ENCODE peak calls at places on chromosomes 1 and 21, in eight cellular contexts. K is A549, H is HepG2, C is SK-N-SH, W is GM23338, F is K562, A is HCT116, R is GM12878. N is an unnamed sample. For H3K4me1, the result is how much of the 10 kb centered on the place peaks cover.

GRCh38 chr1:36157115-36157903 is 1.3 kb downstream of the MAP7D1 start:
- DNase-seq in K (no peak), H (no peak), C (peak), W (peak), F (peak), A (no peak), R (no peak), N (no peak)

GRCh38 chr1:111841746-111842145 is 86.0 kb downstream of the DDX20 start:
- DNase-seq in K (no peak), H (no peak), C (no peak), W (no peak), F (no peak), A (no peak), R (no peak), N (no peak)

GRCh38 chr1:9101510-9102146 is 27.3 kb downstream of the GPR157 start:
- DNase-seq in K (peak), H (peak), C (peak), W (peak), F (peak), A (peak), R (no peak), N (no peak)

GRCh38 chr1:207863893-207864535 is 46.9 kb downstream of the CD34 start:
- DNase-seq in K (no peak), H (no peak), C (no peak), W (no peak), F (no peak), A (no peak), R (peak), N (no peak)

GRCh38 chr1:242824435-242824834 is 299.9 kb upstream of the PLD5 start:
- DNase-seq in K (no peak), H (no peak), C (no peak), W (no peak), F (no peak), A (no peak), R (no peak), N (no peak)

GRCh38 chr1:169526120-169526832 is 40.5 kb upstream of the SLC19A2 start:
- DNase-seq in K (no peak), H (no peak), C (no peak), W (no peak), F (no peak), A (no peak), R (no peak), N (no peak)

GRCh38 chr1:9992910-9993309 is 4.1 kb upstream of the RBP7 start:
- DNase-seq in K (no peak), H (no peak), C (no peak), W (no peak), F (no peak), A (no peak), R (no peak), N (no peak)

GRCh38 chr1:184929711-184930202 is 44.6 kb downstream of the NIBAN1 start:
- DNase-seq in K (no peak), H (no peak), C (no peak), W (no peak), F (peak), A (no peak), R (no peak), N (no peak)

GRCh38 chr1:61081637-61082335 is 575 bp upstream of the NFIA start:
- DNase-seq in K (peak), H (peak), C (peak), W (peak), F (peak), A (no peak), R (no peak), N (no peak)

GRCh38 chr1:168481586-168481985 is 62.2 kb downstream of the XCL2 start:
- DNase-seq in K (no peak), H (no peak), C (no peak), W (no peak), F (no peak), A (no peak), R (no peak), N (no peak)
- H3K4me1 ChIP-seq in K (under half), H (half or more), C (under half), W (under half), F (under half), A (under half), R (under half), N (under half)

DNA sequence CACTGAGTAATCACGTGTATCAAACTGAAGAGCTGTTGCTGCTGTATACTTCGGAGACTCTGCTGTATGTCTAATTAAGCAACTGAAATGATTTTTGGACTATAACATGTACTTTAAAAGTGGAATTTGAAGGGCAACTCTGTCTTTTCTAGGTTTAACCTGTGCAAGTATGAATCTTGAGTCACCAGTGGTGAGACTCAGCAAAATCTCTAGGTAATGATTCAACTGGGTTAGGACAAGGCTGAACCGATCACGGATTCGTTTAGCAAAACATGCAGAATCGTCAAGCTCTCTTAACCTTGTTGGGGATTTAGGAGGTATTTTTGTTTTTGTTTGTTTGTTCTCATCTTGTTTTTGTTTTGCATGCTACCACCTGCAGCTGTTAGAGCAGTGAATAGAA is 149.6 kb downstream of the CYYR1 start:
- DNase-seq in K (no peak), H (no peak), C (no peak), W (no peak), F (no peak), A (no peak), R (no peak), N (no peak)
- TF ChIP-seq REST in K (no peak), H (no peak), C (no peak), W (no peak), F (no peak), A (no peak), R (no peak), N (no peak)

GRCh38 chr1:156665539-156665938 is 11.7 kb downstream of the NES start:
- DNase-seq in K (no peak), H (no peak), C (no peak), W (no peak), F (no peak), A (no peak), R (no peak), N (no peak)
- H3K4me1 ChIP-seq in K (under half), H (half or more), C (half or more), W (half or more), F (half or more), A (half or more), R (under half), N (half or more)

GRCh38 chr21:16137106-16137505 is 407.3 kb downstream of the USP25 start:
- DNase-seq in K (no peak), H (no peak), C (no peak), W (no peak), F (no peak), A (no peak), R (no peak), N (no peak)

GRCh38 chr21:16133248-16133647 is 403.5 kb downstream of the USP25 start:
- DNase-seq in K (no peak), H (no peak), C (no peak), W (no peak), F (no peak), A (no peak), R (no peak), N (no peak)

GRCh38 chr21:16134134-16134533 is 404.4 kb downstream of the USP25 start:
- DNase-seq in K (no peak), H (no peak), C (no peak), W (no peak), F (no peak), A (no peak), R (no peak), N (no peak)
- TF ChIP-seq REST in K (no peak), H (no peak), C (no peak), W (no peak), F (no peak), A (no peak), R (no peak), N (no peak)

DNA sequence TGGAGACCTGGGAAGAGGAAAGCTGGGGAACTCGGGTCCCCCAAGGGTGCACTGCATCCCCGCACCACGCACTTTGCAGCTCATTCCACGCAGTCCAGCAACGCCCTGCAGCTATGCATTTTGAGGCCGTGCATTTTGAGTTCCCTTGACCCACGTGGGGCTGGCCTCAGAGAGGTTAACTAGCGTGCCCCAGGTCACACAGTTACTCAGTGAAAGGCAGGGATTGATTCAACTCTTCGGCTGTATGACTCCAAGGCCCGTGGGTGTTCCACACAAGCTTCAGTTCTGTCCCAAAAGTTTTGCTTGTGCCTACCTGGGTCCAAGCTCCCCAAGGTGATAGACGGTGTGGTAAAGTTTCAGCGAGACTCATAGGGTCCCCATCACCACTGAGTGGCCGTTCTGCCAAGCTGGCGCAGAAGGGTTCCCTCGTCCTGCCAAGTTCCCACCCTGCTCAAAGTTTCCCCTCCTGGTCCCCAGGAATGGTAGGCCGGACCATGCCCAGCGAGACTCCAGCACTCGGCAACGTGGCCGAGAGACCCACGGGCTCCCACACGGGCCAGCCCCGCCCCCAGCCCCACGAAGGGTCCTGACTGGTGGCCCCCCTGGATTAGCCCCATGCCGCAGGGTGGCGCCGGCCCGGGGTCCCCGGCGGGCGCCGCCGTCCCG is 611 bp downstream of the HSPG2 start:
- DNase-seq in K (no peak), H (no peak), C (no peak), W (no peak), F (peak), A (no peak), R (no peak), N (no peak)
- H3K4me1 ChIP-seq in K (half or more), H (half or more), C (under half), W (under half), F (half or more), A (half or more), R (under half), N (half or more)

GRCh38 chr1:89598450-89599331 is 34.2 kb upstream of the LRRC8C start:
- DNase-seq in K (peak), H (peak), C (peak), W (peak), F (peak), A (peak), R (no peak), N (peak)
- TF ChIP-seq REST in K (no peak), H (no peak), C (no peak), W (no peak), F (no peak), A (no peak), R (no peak), N (no peak)

GRCh38 chr1:85326851-85327250 is 50.4 kb upstream of the BCL10 start:
- DNase-seq in K (no peak), H (no peak), C (no peak), W (no peak), F (no peak), A (no peak), R (no peak), N (no peak)
- H3K4me1 ChIP-seq in K (half or more), H (half or more), C (under half), W (under half), F (under half), A (half or more), R (under half), N (under half)

DNA sequence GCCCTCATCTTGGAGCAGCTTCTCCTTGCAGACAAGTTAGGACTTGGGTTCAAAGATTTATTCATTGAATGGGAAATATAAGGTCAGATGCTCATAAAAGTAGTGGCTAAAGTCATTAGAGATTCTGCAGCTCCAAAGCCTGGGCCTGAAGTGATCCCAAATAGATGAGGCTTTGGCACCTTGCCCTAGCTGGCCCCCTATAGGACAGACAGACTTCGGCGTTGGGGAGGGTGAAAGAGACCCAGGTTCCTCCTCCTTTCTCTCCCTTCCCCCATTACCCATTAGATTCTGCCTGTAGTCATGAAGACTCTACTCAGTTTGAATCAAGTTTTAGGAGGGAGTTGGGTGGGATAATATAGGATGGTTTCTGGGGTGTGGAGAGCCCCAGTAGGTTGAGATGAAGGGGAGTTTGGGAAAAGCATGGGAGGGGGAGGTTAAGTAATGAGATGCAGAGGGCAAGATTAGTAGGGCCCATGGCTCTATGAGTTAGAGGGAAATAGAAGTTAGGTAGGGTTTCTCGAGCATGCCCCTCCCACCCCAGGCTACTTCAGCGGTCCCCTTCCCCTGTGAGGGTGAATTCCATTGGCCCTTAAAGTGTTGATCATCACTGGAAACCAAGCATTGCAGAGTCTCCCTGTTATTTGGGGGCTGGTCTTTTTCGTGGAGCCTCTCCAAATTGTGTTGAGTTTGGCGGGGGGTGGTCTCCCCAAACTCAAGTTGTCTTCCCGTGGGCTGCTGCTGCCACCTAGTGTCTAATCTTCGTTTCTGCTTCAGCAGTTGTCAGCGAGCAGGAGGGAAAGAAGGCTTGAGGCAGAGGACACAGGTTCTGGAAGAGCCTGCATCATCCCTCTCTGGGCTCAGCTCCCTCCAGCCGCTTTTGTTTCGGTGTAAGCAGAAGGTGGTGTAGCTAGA is 2.1 kb upstream of the AHDC1 start:
- DNase-seq in K (peak), H (peak), C (peak), W (peak), F (peak), A (peak), R (no peak), N (no peak)
- TF ChIP-seq REST in K (no peak), H (no peak), C (no peak), W (no peak), F (no peak), A (no peak), R (no peak), N (no peak)

DNA sequence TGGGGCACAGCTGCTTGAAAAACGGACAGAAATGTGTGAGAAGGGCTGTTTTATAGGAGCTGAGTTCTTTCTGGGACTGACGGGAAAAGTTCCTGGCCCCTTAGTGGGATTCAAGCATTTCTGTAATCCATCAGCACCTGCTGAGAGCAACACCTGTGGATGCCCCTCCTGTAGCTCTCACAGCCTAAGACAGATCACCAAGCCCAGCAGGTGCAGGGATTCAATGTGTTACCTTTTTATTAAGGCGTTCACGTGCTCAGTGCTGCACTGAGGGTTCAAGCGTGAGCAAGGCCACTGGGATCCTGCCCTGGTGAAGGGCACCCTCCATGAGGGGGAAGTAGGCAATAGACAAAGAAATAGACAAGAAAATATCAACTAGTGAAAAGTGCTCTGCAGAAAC is 14.9 kb downstream of the OLFML2B start:
- DNase-seq in K (no peak), H (no peak), C (no peak), W (no peak), F (no peak), A (no peak), R (no peak), N (no peak)
- H3K4me1 ChIP-seq in K (under half), H (under half), C (under half), W (under half), F (under half), A (under half), R (under half), N (under half)

GRCh38 chr1:167543566-167543965 is 10.0 kb downstream of the CREG1 start:
- DNase-seq in K (no peak), H (no peak), C (no peak), W (no peak), F (no peak), A (no peak), R (no peak), N (no peak)

GRCh38 chr1:167542109-167543032 is 11.2 kb downstream of the CREG1 start:
- DNase-seq in K (no peak), H (peak), C (no peak), W (no peak), F (no peak), A (no peak), R (no peak), N (no peak)

GRCh38 chr1:167545349-167545748 is 8.2 kb downstream of the CREG1 start:
- DNase-seq in K (no peak), H (no peak), C (no peak), W (no peak), F (no peak), A (no peak), R (no peak), N (no peak)

GRCh38 chr1:167546935-167547334 is 6.6 kb downstream of the CREG1 start:
- DNase-seq in K (no peak), H (no peak), C (no peak), W (no peak), F (no peak), A (no peak), R (no peak), N (no peak)

DNA sequence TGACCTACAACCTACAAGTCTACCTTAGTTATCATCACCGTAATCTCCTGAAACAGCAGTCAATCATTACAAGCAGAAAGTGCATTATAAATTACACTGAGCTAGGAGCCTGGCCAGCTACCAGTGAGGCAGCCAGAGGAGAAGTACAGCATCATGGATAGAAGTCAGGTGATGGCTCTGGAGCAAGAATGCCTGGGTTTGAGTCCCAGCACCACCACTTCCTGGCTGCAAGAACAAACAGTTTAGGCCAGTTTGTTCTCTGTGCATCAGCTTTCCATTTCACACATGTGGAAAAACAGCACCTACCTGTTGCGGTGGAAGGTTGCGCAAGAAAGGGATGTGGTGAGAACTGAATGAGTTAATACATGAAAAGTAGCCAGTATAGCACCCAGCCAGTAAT is 9.1 kb downstream of the CREG1 start:
- DNase-seq in K (no peak), H (no peak), C (no peak), W (no peak), F (no peak), A (no peak), R (no peak), N (no peak)
- TF ChIP-seq REST in K (no peak), H (no peak), C (no peak), W (no peak), F (no peak), A (no peak), R (no peak), N (no peak)